ENCODE peak calls at places on chromosomes 4 and X, in nine cellular contexts. T is LHCN-M2; Z is activated CD4-positive, alpha-beta T cell treated with anti-CD3 and anti-CD28 coated beads, Interleukin-2, amount 50 U/mL, for 4 hours; K is stimulated activated CD4-positive, alpha-beta T cell treated with anti-CD3 and anti-CD28 coated beads, TNF-alpha, amount 100 ng/mL, for 1 hour; Y is HEK293T; E is anterior cingulate cortex; F is ovary; N is posterior cingulate gyrus; U is fibroblast of lung. M is an unnamed sample.

GRCh38 chr4:44632089-44632488 is 19.3 kb downstream of the YIPF7 start:
- DNase-seq in T (no peak), Z (no peak), K (no peak), Y (no peak), E (no peak), F (no peak), N (no peak), U (no peak), M (no peak)

GRCh38 chrX:72009731-72010130 is 99.1 kb downstream of the NHSL2 start:
- DNase-seq in T (no peak), Z (no peak), K (no peak), Y (no peak), E (no peak), F (no peak), N (no peak), U (no peak), M (no peak)

GRCh38 chr4:140666889-140667614 is 89.1 kb downstream of the TBC1D9 start:
- DNase-seq in T (no peak), Z (no peak), K (no peak), Y (no peak), E (no peak), F (no peak), N (no peak), U (no peak), M (no peak)

GRCh38 chrX:3638280-3638873 is 75.1 kb downstream of the PRKX start:
- DNase-seq in T (peak; percentile 26), Z (no peak), K (no peak), Y (peak; percentile 56), E (no peak), F (peak; percentile 24), N (peak; percentile 42), U (peak; percentile 26), M (no peak)

GRCh38 chr4:3301450-3302163 is 8.8 kb downstream of the RGS12 start:
- DNase-seq in T (no peak), Z (no peak), K (no peak), Y (no peak), E (no peak), F (no peak), N (peak; percentile 7), U (no peak), M (no peak)

GRCh38 chrX:45775462-45775861 is 574.8 kb upstream of the DIPK2B start:
- DNase-seq in T (peak; percentile 85), Z (no peak), K (no peak), Y (no peak), E (no peak), F (no peak), N (no peak), U (peak; percentile 86), M (no peak)

GRCh38 chrX:133215747-133216146 is 2.4 kb downstream of the TFDP3 start:
- DNase-seq in T (no peak), Z (no peak), K (no peak), Y (peak; percentile 44), E (no peak), F (no peak), N (no peak), U (peak; percentile 14), M (peak; percentile 1)

GRCh38 chr4:13126976-13127910 is 356.9 kb downstream of the RAB28 start:
- DNase-seq in T (no peak), Z (no peak), K (no peak), Y (no peak), E (no peak), F (no peak), N (no peak), U (no peak), M (no peak)

GRCh38 chrX:65874765-65875164 is 165.1 kb downstream of the VSIG4 start:
- DNase-seq in T (no peak), Z (no peak), K (no peak), Y (no peak), E (no peak), F (no peak), N (no peak), U (no peak), M (no peak)

GRCh38 chr4:181685461-181685860 is 557.7 kb upstream of the TENM3 start:
- DNase-seq in T (peak; percentile 82), Z (no peak), K (no peak), Y (no peak), E (no peak), F (no peak), N (no peak), U (peak; percentile 80), M (peak; percentile 7)

GRCh38 chr4:4689694-4690440 is 148.0 kb upstream of the STX18 start:
- DNase-seq in T (no peak), Z (no peak), K (no peak), Y (no peak), E (no peak), F (no peak), N (no peak), U (peak; percentile 42), M (no peak)

GRCh38 chr4:163548481-163549243 is 54.2 kb downstream of the TMA16 start:
- DNase-seq in T (peak; percentile 44), Z (no peak), K (no peak), Y (peak; percentile 38), E (no peak), F (no peak), N (no peak), U (peak; percentile 51), M (peak; percentile 47)

M was measured in Caki2.